ENCODE peak calls at places on chromosomes 13 and 19, in four cellular contexts. U is body of pancreas, I is vagina, N is GM23248. R is an unnamed sample.

GRCh38 chr13:51148223-51148951 is 37.3 kb upstream of the C13orf42 start:
- DNase-seq in U (no peak), I (peak; percentile 82), N (no peak), R (peak; percentile 73)

GRCh38 chr19:35648017-35648961 is at the start of gene COX6B1:
- DNase-seq in U (peak; percentile 93), I (peak; percentile 98), N (peak; percentile 99), R (peak; percentile 96)

GRCh38 chr13:91158015-91158390 is 189.5 kb upstream of the MIR17HG start:
- DNase-seq in U (no peak), I (no peak), N (no peak), R (no peak)

GRCh38 chr19:18895828-18896341 is at the start of gene CERS1:
- DNase-seq in U (no peak), I (no peak), N (peak; percentile 54), R (no peak)

GRCh38 chr13:36214163-36214921 is at the start of gene SOHLH2:
- DNase-seq in U (no peak), I (no peak), N (no peak), R (no peak)

GRCh38 chr13:29749401-29750177 is 100.8 kb downstream of the UBL3 start:
- DNase-seq in U (no peak), I (no peak), N (peak; percentile 40), R (no peak)

GRCh38 chr13:45678282-45678681 is 23.8 kb upstream of the CBY2 start:
- DNase-seq in U (no peak), I (no peak), N (no peak), R (no peak)

GRCh38 chr19:4537953-4538600 is 1.8 kb downstream of the LRG1 start:
- DNase-seq in U (no peak), I (no peak), N (no peak), R (no peak)

GRCh38 chr13:25525884-25526283 is 154.1 kb downstream of the ATP8A2 start:
- DNase-seq in U (no peak), I (no peak), N (no peak), R (no peak)

GRCh38 chr19:47781590-47782318 is 3.3 kb downstream of the SELENOW start:
- DNase-seq in U (no peak), I (no peak), N (peak; percentile 30), R (no peak)

GRCh38 chr19:50649433-50650391 is at the start of gene C19orf81:
- DNase-seq in U (no peak), I (no peak), N (peak; percentile 38), R (no peak)

GRCh38 chr13:113078895-113079720 is 26.5 kb upstream of the F7 start:
- DNase-seq in U (no peak), I (no peak), N (no peak), R (peak; percentile 65)

GRCh38 chr19:29467824-29468401 is 57.9 kb upstream of the VSTM2B start:
- DNase-seq in U (no peak), I (no peak), N (peak; percentile 30), R (no peak)

GRCh38 chr19:58568731-58569130 is 4.4 kb downstream of the MZF1 start:
- DNase-seq in U (peak; percentile 8), I (no peak), N (no peak), R (peak; percentile 34)

GRCh38 chr19:51948979-51949378 is 21.7 kb downstream of the ZNF613 start:
- DNase-seq in U (no peak), I (no peak), N (peak; percentile 57), R (peak; percentile 88)

GRCh38 chr13:82569581-82569980 is 1312.7 kb downstream of the SLITRK1 start:
- DNase-seq in U (no peak), I (no peak), N (no peak), R (no peak)

GRCh38 chr13:63425131-63425530 is 2009.5 kb upstream of the PCDH20 start:
- DNase-seq in U (no peak), I (no peak), N (no peak), R (no peak)

GRCh38 chr19:4557971-4558941 is 1.2 kb downstream of the SEMA6B start:
- DNase-seq in U (peak; percentile 61), I (no peak), N (peak; percentile 45), R (no peak)

GRCh38 chr13:46748300-46748699 is 48.7 kb downstream of the ESD start:
- DNase-seq in U (no peak), I (no peak), N (no peak), R (no peak)

GRCh38 chr19:3712663-3713531 is 4.7 kb downstream of the TJP3 start:
- DNase-seq in U (no peak), I (no peak), N (no peak), R (peak; percentile 80)

GRCh38 chr19:38883286-38883685 is 5.2 kb upstream of the RINL start:
- DNase-seq in U (no peak), I (no peak), N (no peak), R (no peak)

GRCh38 chr13:91574756-91575155 is 176.3 kb downstream of the GPC5 start:
- DNase-seq in U (no peak), I (no peak), N (peak; percentile 1), R (no peak)

GRCh38 chr13:59951011-59951410 is 212.7 kb downstream of the DIAPH3 start:
- DNase-seq in U (no peak), I (no peak), N (no peak), R (no peak)

GRCh38 chr19:10159610-10160009 is 35.1 kb downstream of the DNMT1 start:
- DNase-seq in U (no peak), I (no peak), N (no peak), R (peak; percentile 45)

GRCh38 chr13:67232384-67232783 is 2.2 kb upstream of the PCDH9 start:
- DNase-seq in U (no peak), I (no peak), N (no peak), R (no peak)
- H3K27ac ChIP-seq in U (no peak overlapping the region), I (no peak overlapping the region), N (no peak overlapping the region), R (peak overlapping the region; percentile 19)

GRCh38 chr13:110556224-110556606 is 5.3 kb downstream of the RAB20 start:
- DNase-seq in U (no peak), I (no peak), N (no peak), R (no peak)

GRCh38 chr13:110555601-110556223 is 5.8 kb downstream of the RAB20 start:
- DNase-seq in U (peak; percentile 75), I (no peak), N (no peak), R (no peak)

GRCh38 chr13:110559429-110559943 is 2.0 kb downstream of the RAB20 start:
- DNase-seq in U (peak; percentile 77), I (no peak), N (peak; percentile 72), R (peak; percentile 80)

GRCh38 chr13:110557082-110557481 is 4.4 kb downstream of the RAB20 start:
- DNase-seq in U (no peak), I (no peak), N (no peak), R (no peak)

GRCh38 chr13:110557610-110558305 is 3.8 kb downstream of the RAB20 start:
- DNase-seq in U (peak; percentile 87), I (no peak), N (no peak), R (peak; percentile 76)
- H3K9me3 ChIP-seq in U (no peaks in the 10 kb centered on the region), I (no peaks in the 10 kb centered on the region), N (no peaks in the 10 kb centered on the region), R (no peaks in the 10 kb centered on the region)

GRCh38 chr13:99636306-99636705 is 135.0 kb downstream of the TM9SF2 start:
- DNase-seq in U (no peak), I (peak; percentile 71), N (no peak), R (no peak)
- H3K27ac ChIP-seq in U (no peak overlapping the region), I (no peak overlapping the region), N (no peak overlapping the region), R (no peak overlapping the region)

GRCh38 chr19:53992815-53993214 is 1.4 kb downstream of the CACNG6 start:
- DNase-seq in U (no peak), I (no peak), N (no peak), R (no peak)
- H3K9me3 ChIP-seq in U (no peaks in the 10 kb centered on the region), I (no peaks in the 10 kb centered on the region), N (no peaks in the 10 kb centered on the region), R (no peaks in the 10 kb centered on the region)

GRCh38 chr13:66154981-66155380 is 1075.2 kb downstream of the PCDH9 start:
- DNase-seq in U (no peak), I (no peak), N (no peak), R (no peak)
- H3K27ac ChIP-seq in U (no peak overlapping the region), I (no peak overlapping the region), N (no peak overlapping the region), R (no peak overlapping the region)

DNA sequence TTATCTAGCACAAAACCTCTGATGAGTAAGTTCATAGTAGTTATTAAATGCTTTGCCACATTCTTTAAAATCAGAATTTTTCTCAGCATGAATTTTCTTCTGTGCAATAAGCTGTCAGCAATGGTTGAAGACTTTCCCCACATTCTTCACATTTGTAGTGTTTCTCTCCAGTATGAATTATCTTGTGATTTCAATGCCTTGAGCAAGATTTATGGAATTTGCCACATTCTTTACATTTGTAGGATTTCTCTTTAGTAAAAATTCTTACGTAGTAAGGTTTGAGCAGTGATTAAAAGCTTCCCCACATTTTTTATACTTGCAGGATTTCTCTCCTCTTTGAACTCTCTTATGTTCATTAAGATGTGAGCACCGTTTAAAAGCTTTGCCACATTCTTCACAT is 33.6 kb downstream of the ZNF682 start:
- DNase-seq in U (no peak), I (no peak), N (no peak), R (no peak)
- H3K9me3 ChIP-seq in U (no peaks in the 10 kb centered on the region), I (peaks cover 20% of the 10 kb centered on the region), N (peaks cover 15% of the 10 kb centered on the region), R (peaks cover 37% of the 10 kb centered on the region)

GRCh38 chr13:66364346-66364745 is 865.8 kb downstream of the PCDH9 start:
- DNase-seq in U (no peak), I (no peak), N (no peak), R (no peak)

GRCh38 chr13:66365101-66365500 is 865.0 kb downstream of the PCDH9 start:
- DNase-seq in U (no peak), I (no peak), N (no peak), R (no peak)

GRCh38 chr13:66359910-66360552 is 870.1 kb downstream of the PCDH9 start:
- DNase-seq in U (no peak), I (no peak), N (no peak), R (no peak)

GRCh38 chr13:66359393-66359792 is 870.7 kb downstream of the PCDH9 start:
- DNase-seq in U (no peak), I (no peak), N (no peak), R (no peak)

DNA sequence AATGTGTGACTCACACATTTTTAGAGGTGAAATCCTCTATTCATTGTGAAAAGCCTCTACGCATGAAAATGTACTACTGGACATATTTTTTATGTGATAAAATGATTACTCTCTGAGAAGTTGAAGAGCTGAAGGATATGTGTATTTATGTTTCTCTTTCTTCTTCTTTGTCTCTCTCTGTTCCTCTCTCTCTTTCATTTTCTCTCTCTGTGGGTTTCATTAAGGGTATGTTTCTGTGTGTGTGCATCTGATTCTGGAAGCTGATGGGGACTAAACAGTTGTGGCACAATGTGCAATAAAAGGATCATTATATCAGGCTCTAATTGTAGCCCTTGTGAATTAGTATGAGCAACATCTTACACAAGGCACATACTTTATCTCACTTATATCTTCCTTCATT is 867.7 kb downstream of the PCDH9 start:
- DNase-seq in U (no peak), I (no peak), N (no peak), R (no peak)
- H3K27ac ChIP-seq in U (no peak overlapping the region), I (no peak overlapping the region), N (no peak overlapping the region), R (no peak overlapping the region)

DNA sequence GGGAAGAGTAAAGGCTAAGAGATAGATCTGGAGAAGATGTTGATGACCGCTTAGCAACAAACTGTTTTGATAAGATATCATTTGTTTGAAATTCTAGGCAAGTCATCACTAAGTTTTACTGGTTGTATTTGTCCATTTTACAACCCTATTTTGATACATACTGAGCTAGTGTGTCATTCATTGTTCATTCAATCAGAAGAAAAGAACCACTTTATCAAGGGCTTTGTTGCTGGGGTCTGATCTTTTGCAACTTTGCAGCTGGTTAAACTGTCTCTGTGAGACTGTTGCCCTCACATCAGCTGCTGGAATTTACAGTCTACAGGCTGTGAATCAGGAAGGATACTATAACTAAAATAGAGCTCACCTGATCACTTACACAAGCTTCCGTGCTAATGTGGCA is 290.4 kb downstream of the RFC3 start:
- DNase-seq in U (no peak), I (no peak), N (no peak), R (no peak)
- H3K9me3 ChIP-seq in U (no peaks in the 10 kb centered on the region), I (peaks cover 6% of the 10 kb centered on the region), N (no peaks in the 10 kb centered on the region), R (no peaks in the 10 kb centered on the region)